ENCODE peak calls at places on chromosomes 13 and 19, in four cellular contexts. Y is upper lobe of right lung, D is transverse colon, P is left lung. M is an unnamed sample.

GRCh38 chr13:46896346-46897138 is at the start of gene HTR2A:
- DNase-seq in Y (peak), D (no peak), P (peak), M (no peak)

GRCh38 chr19:55283548-55284393 is at the start of gene BRSK1:
- DNase-seq in Y (no peak), D (peak), P (no peak), M (no peak)

GRCh38 chr13:31094331-31095015 is 67.2 kb downstream of the HSPH1 start:
- DNase-seq in Y (no peak), D (no peak), P (no peak), M (no peak)

GRCh38 chr13:82800391-82800790 is 1081.9 kb downstream of the SLITRK1 start:
- DNase-seq in Y (no peak), D (no peak), P (no peak), M (no peak)

GRCh38 chr13:40565282-40566148 is 100.9 kb downstream of the FOXO1 start:
- DNase-seq in Y (no peak), D (no peak), P (no peak), M (no peak)

GRCh38 chr19:20238025-20238623 is 71.1 kb downstream of the ZNF486 start:
- DNase-seq in Y (peak), D (peak), P (peak), M (peak)

GRCh38 chr19:6501740-6502648 is at the start of gene TUBB4A:
- DNase-seq in Y (no peak), D (peak), P (no peak), M (no peak)

GRCh38 chr19:38556521-38557174 is 61.1 kb downstream of the MAP4K1 start:
- DNase-seq in Y (no peak), D (no peak), P (peak), M (no peak)

GRCh38 chr13:33204130-33204927 is 81.2 kb downstream of the STARD13 start:
- DNase-seq in Y (no peak), D (peak), P (no peak), M (no peak)

GRCh38 chr13:64912141-64912540 is 2318.0 kb downstream of the PCDH9 start:
- DNase-seq in Y (no peak), D (no peak), P (no peak), M (no peak)

GRCh38 chr13:44437356-44438233 is 64.0 kb downstream of the SERP2 start:
- DNase-seq in Y (no peak), D (no peak), P (no peak), M (no peak)

GRCh38 chr13:77298403-77298802 is 28.5 kb downstream of the MYCBP2 start:
- DNase-seq in Y (no peak), D (no peak), P (no peak), M (no peak)

GRCh38 chr13:79228972-79229371 is 177.1 kb downstream of the RBM26 start:
- DNase-seq in Y (no peak), D (no peak), P (no peak), M (no peak)

GRCh38 chr13:63731896-63732295 is 2316.2 kb upstream of the PCDH20 start:
- DNase-seq in Y (no peak), D (no peak), P (no peak), M (no peak)

GRCh38 chr13:77800219-77800618 is 102.7 kb downstream of the SLAIN1 start:
- DNase-seq in Y (no peak), D (no peak), P (no peak), M (no peak)

GRCh38 chr19:17202249-17202648 is 12.9 kb upstream of the USE1 start:
- DNase-seq in Y (no peak), D (no peak), P (no peak), M (no peak)

DNA sequence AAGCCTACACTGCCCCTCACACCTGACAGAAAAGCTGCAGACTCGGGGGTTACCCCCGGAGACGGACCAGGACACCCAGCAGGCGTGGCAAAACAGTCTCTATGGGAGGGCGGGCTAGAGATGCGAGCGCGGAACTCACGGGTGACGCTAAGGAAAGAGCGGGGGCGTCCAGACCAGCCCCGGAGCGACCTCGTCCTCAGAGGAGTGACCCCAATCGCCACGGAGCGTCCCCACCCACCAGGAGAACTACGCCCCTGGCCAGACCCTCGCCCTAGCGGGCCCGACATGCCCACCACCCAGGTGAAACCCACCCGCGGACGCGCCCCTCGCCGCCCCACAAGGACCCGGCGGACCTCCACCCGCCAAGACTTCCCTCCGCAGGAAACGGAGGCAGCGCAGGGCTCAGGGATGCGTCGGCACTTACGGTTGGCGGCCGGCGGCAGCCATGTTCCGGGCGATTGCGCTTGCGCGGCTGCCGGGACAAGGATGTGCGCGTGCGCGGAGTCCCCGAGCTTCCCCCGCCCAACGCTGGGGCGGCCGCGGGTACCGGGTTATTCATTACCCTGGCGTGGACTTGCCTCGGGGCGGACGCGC is at the start of gene ZNF329:
- DNase-seq in Y (peak), D (peak), P (peak), M (peak)
- TF ChIP-seq CTCF in Y (no peak), D (no peak), P (no peak), M (no peak)

GRCh38 chr19:49812452-49812996 is 568 bp downstream of the FUZ start:
- DNase-seq in Y (no peak), D (no peak), P (no peak), M (no peak)
- H3K4me3 ChIP-seq in Y (peak), D (peak), P (peak), M (peak)

DNA sequence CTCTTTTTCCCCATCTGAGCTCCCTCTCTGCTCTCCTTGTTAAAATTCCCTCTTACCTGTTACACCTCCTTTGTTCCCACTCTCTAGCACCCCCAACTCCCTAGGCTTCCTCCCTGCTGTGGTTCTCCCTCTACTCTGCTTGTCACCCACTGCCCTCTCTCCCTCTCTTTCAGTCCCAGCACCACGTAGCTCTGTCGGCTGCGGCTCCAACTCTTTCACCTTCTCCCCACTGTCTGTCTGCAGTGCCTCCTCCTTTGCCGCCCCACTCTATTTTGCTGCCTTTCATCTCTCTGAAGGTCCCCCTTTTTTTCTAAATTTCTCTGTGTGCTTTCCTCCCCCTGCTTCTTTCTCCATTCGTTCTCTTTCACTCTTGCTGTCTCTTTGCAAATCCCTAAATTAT is 1.1 kb downstream of the ZNF836 start:
- DNase-seq in Y (no peak), D (no peak), P (no peak), M (no peak)
- H3K27ac ChIP-seq in Y (peak), D (peak), P (no peak), M (peak)

GRCh38 chr19:14516048-14516534 is 2.1 kb downstream of the DNAJB1 start:
- DNase-seq in Y (peak), D (peak), P (no peak), M (no peak)
- TF ChIP-seq CTCF in Y (peak), D (no peak), P (no peak), M (no peak)

DNA sequence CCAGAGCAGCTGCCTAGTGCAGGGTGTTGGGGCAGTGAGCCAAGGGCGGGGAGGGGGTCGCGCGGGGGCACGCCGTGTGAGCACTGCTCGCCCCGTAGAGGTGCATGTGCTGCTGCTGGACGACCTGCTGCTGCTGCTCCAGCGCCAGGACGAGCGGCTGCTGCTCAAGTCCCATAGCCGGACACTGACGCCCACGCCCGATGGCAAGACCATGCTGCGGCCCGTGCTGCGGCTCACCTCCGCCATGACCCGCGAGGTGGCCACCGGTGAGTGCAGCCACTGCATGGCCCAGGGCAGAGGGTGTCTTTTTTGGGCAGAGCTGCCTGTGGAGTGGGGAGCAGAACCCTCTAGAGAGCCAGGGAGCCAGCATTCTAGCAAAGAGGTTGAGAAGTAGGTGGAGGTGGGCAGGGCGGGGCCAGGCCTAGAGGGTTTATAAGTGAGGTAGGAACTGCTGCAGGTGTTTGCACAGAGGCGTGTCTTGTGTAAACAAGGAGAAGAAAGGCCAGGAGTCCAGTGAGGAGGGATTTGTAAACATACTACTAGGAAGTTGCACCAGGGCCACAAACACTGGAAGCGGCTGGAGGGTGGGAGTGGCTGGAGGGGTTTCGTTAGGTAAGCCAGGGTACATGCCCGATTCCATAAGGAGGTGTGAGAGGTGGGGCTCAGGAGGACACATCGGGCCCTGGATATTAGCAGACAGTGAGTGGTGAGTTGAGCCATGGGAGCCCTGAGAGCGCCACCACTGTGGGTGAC is 21.3 kb downstream of the ARHGEF1 start:
- DNase-seq in Y (peak), D (peak), P (peak), M (no peak)
- H3K4me3 ChIP-seq in Y (peak), D (peak), P (no peak), M (no peak)

GRCh38 chr19:2656533-2656932 is 46.0 kb downstream of the GNG7 start:
- DNase-seq in Y (no peak), D (no peak), P (peak), M (no peak)

GRCh38 chr19:2652504-2653099 is 49.9 kb downstream of the GNG7 start:
- DNase-seq in Y (no peak), D (no peak), P (peak), M (no peak)

GRCh38 chr19:2654585-2654861 is 48.0 kb downstream of the GNG7 start:
- DNase-seq in Y (no peak), D (no peak), P (no peak), M (no peak)

GRCh38 chr19:2650515-2650914 is 52.0 kb downstream of the GNG7 start:
- DNase-seq in Y (no peak), D (no peak), P (no peak), M (peak)

DNA sequence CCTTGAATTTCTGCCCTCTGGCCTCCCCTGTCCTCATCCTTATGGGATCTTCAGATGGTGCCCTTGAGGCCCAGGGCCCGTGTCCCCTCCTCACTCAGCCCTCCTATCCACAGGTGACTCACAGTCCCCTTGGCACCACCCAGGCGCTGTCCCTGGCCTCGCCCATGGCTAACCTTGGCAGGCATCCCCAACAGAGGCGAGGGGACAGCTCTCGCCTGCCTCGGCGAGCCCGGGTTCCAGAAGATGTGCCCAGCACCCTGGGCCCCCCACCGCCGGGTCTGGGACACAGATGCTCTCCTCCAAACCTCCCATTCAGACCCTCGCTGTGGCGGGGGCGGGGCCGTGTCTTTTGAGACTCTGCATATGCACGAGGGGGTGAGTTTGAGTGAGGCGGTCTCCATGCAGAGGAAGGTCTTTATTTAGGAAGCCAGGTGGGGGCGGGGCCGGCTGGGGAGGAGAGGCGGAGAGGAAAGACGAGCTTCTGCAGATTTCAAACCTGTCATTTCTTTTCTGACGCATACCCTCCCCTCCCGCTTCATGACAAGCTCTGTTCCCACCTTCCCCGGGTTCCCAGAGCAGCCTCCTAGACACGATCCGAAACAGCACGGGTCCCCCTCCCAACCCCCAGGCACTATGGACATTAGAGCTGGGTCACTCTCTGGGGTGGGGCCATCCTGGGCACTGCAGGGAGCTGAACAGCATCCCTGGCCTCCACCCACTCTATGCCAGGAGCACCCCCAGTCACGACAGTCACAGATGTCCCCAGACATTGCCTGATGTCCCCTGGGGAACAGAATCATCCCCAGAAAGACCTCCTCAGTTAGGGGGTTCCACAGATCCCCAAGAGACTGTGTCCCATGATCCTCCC is 48.5 kb downstream of the GNG7 start:
- DNase-seq in Y (no peak), D (no peak), P (peak), M (no peak)
- H3K27ac ChIP-seq in Y (no peak), D (no peak), P (no peak), M (no peak)

GRCh38 chr13:96963786-96964475 is 30.3 kb downstream of the OXGR1 start:
- DNase-seq in Y (no peak), D (no peak), P (no peak), M (no peak)

GRCh38 chr13:96968027-96968426 is 26.2 kb downstream of the OXGR1 start:
- DNase-seq in Y (no peak), D (no peak), P (no peak), M (no peak)

GRCh38 chr13:96966415-96967102 is 27.7 kb downstream of the OXGR1 start:
- DNase-seq in Y (no peak), D (no peak), P (no peak), M (no peak)

GRCh38 chr13:96967248-96967745 is 27.0 kb downstream of the OXGR1 start:
- DNase-seq in Y (no peak), D (no peak), P (no peak), M (no peak)
- TF ChIP-seq CTCF in Y (no peak), D (no peak), P (no peak), M (no peak)

M was measured in coronary artery.